ENCODE peak calls at places on chromosomes 1 and 21, in six cellular contexts. One of them, this sample, is unnamed.

GRCh38 chr21:37045139-37045538 is 27.7 kb downstream of the PIGP start:
- ATAC-seq in IMR-90: no peak
- ATAC-seq in pancreas: no peak
- ATAC-seq in HepG2: no peak
- ATAC-seq in activated CD4-positive, alpha-beta T cell treated with anti-CD3 and anti-CD28 coated beads for 36 hours: peak
- ATAC-seq in right lobe of liver: no peak
- ATAC-seq in this sample: no peak

GRCh38 chr1:54403808-54404261 is 2.4 kb downstream of the SSBP3 start:
- ATAC-seq in pancreas: no peak
- ATAC-seq in right lobe of liver: no peak
- ATAC-seq in HepG2: no peak
- ATAC-seq in activated CD4-positive, alpha-beta T cell treated with anti-CD3 and anti-CD28 coated beads for 36 hours: no peak
- ATAC-seq in IMR-90: peak
- ATAC-seq in this sample: no peak

GRCh38 chr1:27864264-27864895 is 8.0 kb upstream of the THEMIS2 start:
- ATAC-seq in pancreas: no peak
- ATAC-seq in HepG2: no peak
- ATAC-seq in right lobe of liver: peak
- ATAC-seq in IMR-90: no peak
- ATAC-seq in activated CD4-positive, alpha-beta T cell treated with anti-CD3 and anti-CD28 coated beads for 36 hours: peak
- ATAC-seq in this sample: peak

GRCh38 chr1:202058001-202058908 is 47.9 kb downstream of the ELF3 start:
- ATAC-seq in IMR-90: peak
- ATAC-seq in pancreas: no peak
- ATAC-seq in right lobe of liver: peak
- ATAC-seq in activated CD4-positive, alpha-beta T cell treated with anti-CD3 and anti-CD28 coated beads for 36 hours: no peak
- ATAC-seq in HepG2: peak
- ATAC-seq in this sample: no peak

GRCh38 chr1:186703209-186703766 is 23.1 kb upstream of the PTGS2 start:
- ATAC-seq in IMR-90: no peak
- ATAC-seq in right lobe of liver: no peak
- ATAC-seq in pancreas: no peak
- ATAC-seq in HepG2: peak
- ATAC-seq in activated CD4-positive, alpha-beta T cell treated with anti-CD3 and anti-CD28 coated beads for 36 hours: no peak
- ATAC-seq in this sample: no peak

GRCh38 chr1:28582248-28582615 is 9.8 kb upstream of the RAB42 start:
- ATAC-seq in pancreas: peak
- ATAC-seq in right lobe of liver: peak
- ATAC-seq in IMR-90: peak
- ATAC-seq in activated CD4-positive, alpha-beta T cell treated with anti-CD3 and anti-CD28 coated beads for 36 hours: peak
- ATAC-seq in HepG2: peak
- ATAC-seq in this sample: peak

GRCh38 chr21:34808569-34809204 is 139.9 kb downstream of the CLIC6 start:
- ATAC-seq in right lobe of liver: no peak
- ATAC-seq in IMR-90: no peak
- ATAC-seq in HepG2: peak
- ATAC-seq in pancreas: no peak
- ATAC-seq in activated CD4-positive, alpha-beta T cell treated with anti-CD3 and anti-CD28 coated beads for 36 hours: no peak
- ATAC-seq in this sample: no peak

GRCh38 chr1:160460683-160461287 is 60.4 kb downstream of the VANGL2 start:
- ATAC-seq in IMR-90: no peak
- ATAC-seq in HepG2: no peak
- ATAC-seq in right lobe of liver: no peak
- ATAC-seq in pancreas: no peak
- ATAC-seq in activated CD4-positive, alpha-beta T cell treated with anti-CD3 and anti-CD28 coated beads for 36 hours: peak
- ATAC-seq in this sample: no peak

GRCh38 chr1:110749960-110750359 is 75.2 kb upstream of the KCNA3 start:
- ATAC-seq in activated CD4-positive, alpha-beta T cell treated with anti-CD3 and anti-CD28 coated beads for 36 hours: no peak
- ATAC-seq in pancreas: no peak
- ATAC-seq in HepG2: no peak
- ATAC-seq in right lobe of liver: no peak
- ATAC-seq in IMR-90: no peak
- ATAC-seq in this sample: no peak

GRCh38 chr1:211543003-211543402 is 36.0 kb downstream of the SLC30A1 start:
- ATAC-seq in HepG2: peak
- ATAC-seq in IMR-90: no peak
- ATAC-seq in activated CD4-positive, alpha-beta T cell treated with anti-CD3 and anti-CD28 coated beads for 36 hours: no peak
- ATAC-seq in pancreas: no peak
- ATAC-seq in right lobe of liver: peak
- ATAC-seq in this sample: peak

GRCh38 chr21:45228171-45228641 is 59.5 kb downstream of the POFUT2 start:
- ATAC-seq in right lobe of liver: no peak
- ATAC-seq in pancreas: no peak
- ATAC-seq in IMR-90: peak
- ATAC-seq in HepG2: no peak
- ATAC-seq in activated CD4-positive, alpha-beta T cell treated with anti-CD3 and anti-CD28 coated beads for 36 hours: peak
- ATAC-seq in this sample: peak

GRCh38 chr1:66439028-66439427 is 94.9 kb upstream of the SGIP1 start:
- ATAC-seq in HepG2: no peak
- ATAC-seq in pancreas: no peak
- ATAC-seq in IMR-90: peak
- ATAC-seq in activated CD4-positive, alpha-beta T cell treated with anti-CD3 and anti-CD28 coated beads for 36 hours: peak
- ATAC-seq in right lobe of liver: peak
- ATAC-seq in this sample: peak

GRCh38 chr1:43421396-43421795 is 31.7 kb downstream of the SZT2 start:
- ATAC-seq in right lobe of liver: no peak
- ATAC-seq in activated CD4-positive, alpha-beta T cell treated with anti-CD3 and anti-CD28 coated beads for 36 hours: no peak
- ATAC-seq in pancreas: no peak
- ATAC-seq in HepG2: no peak
- ATAC-seq in IMR-90: no peak
- ATAC-seq in this sample: no peak

This sample was measured in esophagus mucosa.